ENCODE peak calls at places on chromosomes 5 and 9, in four cellular contexts. I is left lung; R is CD4-positive, alpha-beta memory T cell; J is activated gamma-delta T cell. C is an unnamed sample.

GRCh38 chr5:126046996-126047395 is 376.2 kb upstream of the GRAMD2B start:
- DNase-seq in I (no peak), R (no peak), J (no peak), C (no peak)

GRCh38 chr5:136212252-136212721 is 19.3 kb upstream of the SMIM32 start:
- DNase-seq in I (peak; percentile 43), R (peak; percentile 37), J (no peak), C (peak; percentile 76)

GRCh38 chr5:114412509-114413171 is 50.8 kb downstream of the KCNN2 start:
- DNase-seq in I (no peak), R (no peak), J (no peak), C (no peak)

GRCh38 chr5:6201626-6202025 is 176.7 kb downstream of the MED10 start:
- DNase-seq in I (no peak), R (no peak), J (no peak), C (no peak)

GRCh38 chr9:98550206-98550820 is 158.4 kb downstream of the GABBR2 start:
- DNase-seq in I (no peak), R (no peak), J (no peak), C (peak; percentile 7)

GRCh38 chr9:135619599-135619886 is 19.8 kb downstream of the GLT6D1 start:
- DNase-seq in I (no peak), R (no peak), J (no peak), C (no peak)

GRCh38 chr5:1056611-1057484 is 48.2 kb downstream of the NKD2 start:
- DNase-seq in I (no peak), R (no peak), J (no peak), C (no peak)

GRCh38 chr5:179345429-179346321 is at the start of gene ADAMTS2:
- DNase-seq in I (peak; percentile 74), R (no peak), J (no peak), C (peak; percentile 88)

GRCh38 chr9:125361837-125362531 is 100.4 kb downstream of the GAPVD1 start:
- DNase-seq in I (no peak), R (peak; percentile 15), J (no peak), C (no peak)

GRCh38 chr5:136511046-136511445 is 145.7 kb upstream of the TRPC7 start:
- DNase-seq in I (no peak), R (no peak), J (no peak), C (no peak)

GRCh38 chr9:113186241-113186755 is 34.8 kb downstream of the FKBP15 start:
- DNase-seq in I (no peak), R (no peak), J (no peak), C (no peak)

GRCh38 chr9:35322075-35322885 is 160.5 kb downstream of the UNC13B start:
- DNase-seq in I (no peak), R (no peak), J (no peak), C (no peak)

GRCh38 chr5:1007681-1008450 is 736 bp upstream of the NKD2 start:
- DNase-seq in I (peak; percentile 36), R (no peak), J (no peak), C (peak; percentile 64)

C was measured in sigmoid colon.